ENCODE peak calls at places on chromosome 18, in ten cellular contexts. P, J, T, L, D, M, G, E, V and U are unnamed samples.

GRCh38 chr18:8801263-8801901 is 96.0 kb downstream of the MTCL1 start:
- DNase-seq in J (no peak), M (no peak), P (no peak), T (no peak), L (no peak), G (no peak), D (no peak), E (no peak), V (peak), U (no peak)

GRCh38 chr18:13309031-13309430 is 90.5 kb downstream of the LDLRAD4 start:
- DNase-seq in P (no peak), J (no peak), G (no peak), L (no peak), D (no peak), E (no peak), V (no peak), T (no peak), M (no peak), U (no peak)

GRCh38 chr18:845152-845819 is 33.2 kb upstream of the YES1 start:
- DNase-seq in D (no peak), V (peak), P (no peak), L (no peak), E (no peak), T (no peak), J (no peak), M (peak), G (no peak), U (peak)

GRCh38 chr18:37231251-37231650 is 334.3 kb downstream of the CELF4 start:
- DNase-seq in J (peak), G (no peak), E (no peak), D (no peak), P (no peak), M (no peak), V (no peak), T (no peak), L (no peak), U (no peak)

GRCh38 chr18:58893388-58894099 is 28.9 kb downstream of the ZNF532 start:
- DNase-seq in D (no peak), G (no peak), V (no peak), M (no peak), L (no peak), T (no peak), P (no peak), E (no peak), J (no peak), U (no peak)

GRCh38 chr18:22557160-22557941 is 139.6 kb upstream of the CTAGE1 start:
- DNase-seq in D (no peak), T (no peak), L (no peak), G (no peak), E (no peak), P (no peak), J (no peak), M (no peak), V (no peak), U (no peak)

GRCh38 chr18:77103991-77104521 is 28.5 kb downstream of the MBP start:
- DNase-seq in M (no peak), D (no peak), G (no peak), T (no peak), P (no peak), J (no peak), L (no peak), E (no peak), V (no peak), U (no peak)

GRCh38 chr18:27202771-27203170 is 17.7 kb upstream of the CHST9 start:
- DNase-seq in E (no peak), J (no peak), T (no peak), P (no peak), V (no peak), D (no peak), L (no peak), G (no peak), M (no peak), U (no peak)

GRCh38 chr18:37654711-37655369 is 89.2 kb upstream of the CELF4 start:
- DNase-seq in E (no peak), V (no peak), T (no peak), D (no peak), L (no peak), M (no peak), G (no peak), P (no peak), J (no peak), U (no peak)

GRCh38 chr18:3901811-3902210 is 451.8 kb downstream of the TGIF1 start:
- DNase-seq in T (no peak), E (no peak), D (no peak), G (no peak), L (no peak), J (no peak), M (no peak), P (no peak), V (no peak), U (no peak)

GRCh38 chr18:22871809-22872525 is 61.2 kb upstream of the RBBP8 start:
- DNase-seq in P (no peak), V (no peak), J (no peak), L (no peak), E (no peak), M (no peak), G (no peak), D (no peak), T (no peak), U (no peak)

GRCh38 chr18:13137939-13138821 is 80.4 kb upstream of the LDLRAD4 start:
- DNase-seq in V (peak), L (peak), D (peak), J (peak), M (peak), E (peak), P (no peak), G (no peak), T (peak), U (peak)

GRCh38 chr18:3704556-3705162 is 254.7 kb downstream of the TGIF1 start:
- DNase-seq in T (no peak), V (no peak), D (no peak), L (no peak), E (no peak), G (no peak), P (no peak), J (no peak), M (no peak), U (no peak)

GRCh38 chr18:59012815-59013677 is 126.6 kb upstream of the SEC11C start:
- DNase-seq in E (no peak), D (no peak), V (no peak), M (no peak), P (no peak), T (no peak), G (no peak), J (no peak), L (no peak), U (no peak)

GRCh38 chr18:38751897-38752296 is 1186.3 kb upstream of the CELF4 start:
- DNase-seq in E (no peak), M (no peak), J (no peak), L (no peak), P (no peak), V (no peak), T (no peak), G (no peak), D (no peak), U (no peak)

DNA sequence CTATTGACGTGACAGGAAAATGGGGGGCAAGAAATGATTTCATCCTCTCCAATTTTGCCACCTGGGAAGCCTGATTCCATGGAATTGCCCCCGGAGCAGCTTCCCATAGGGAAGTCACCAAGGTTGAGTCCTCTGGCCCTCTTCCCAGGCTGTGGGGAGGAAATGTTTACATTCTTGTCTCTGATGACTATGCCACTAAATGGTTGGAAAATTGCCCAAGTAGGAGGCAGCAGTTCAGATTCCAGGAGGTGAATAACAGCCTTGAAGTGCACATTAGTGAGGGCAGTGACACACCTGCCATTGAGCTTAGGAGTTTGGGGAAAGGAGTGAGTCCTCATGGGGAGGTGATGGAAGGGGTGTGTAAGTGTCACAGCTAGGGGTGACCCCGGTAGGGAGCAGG is 449.2 kb upstream of the DCC start:
- DNase-seq in V (peak), M (no peak), P (no peak), J (no peak), G (no peak), L (no peak), E (no peak), D (peak), T (no peak), U (no peak)
- H3K27ac ChIP-seq in V (no peak), M (no peak), P (no peak), J (no peak), G (no peak), L (peak), E (no peak), D (peak), T (no peak), U (no peak)

GRCh38 chr18:79469309-79469708 is 73.6 kb downstream of the NFATC1 start:
- DNase-seq in L (no peak), M (no peak), P (no peak), V (no peak), D (no peak), J (no peak), T (no peak), E (no peak), G (no peak), U (no peak)

GRCh38 chr18:79463424-79463960 is 67.8 kb downstream of the NFATC1 start:
- DNase-seq in V (no peak), E (no peak), G (no peak), J (no peak), T (no peak), L (no peak), P (no peak), M (no peak), D (no peak), U (no peak)

GRCh38 chr18:79467126-79467525 is 71.4 kb downstream of the NFATC1 start:
- DNase-seq in P (no peak), L (no peak), T (no peak), D (no peak), J (no peak), V (no peak), E (no peak), M (no peak), G (no peak), U (no peak)

GRCh38 chr18:79466591-79466990 is 70.9 kb downstream of the NFATC1 start:
- DNase-seq in E (no peak), T (no peak), D (no peak), L (peak), V (no peak), G (no peak), P (no peak), J (no peak), M (no peak), U (no peak)

GRCh38 chr18:79465392-79465991 is 69.8 kb downstream of the NFATC1 start:
- DNase-seq in L (peak), T (no peak), J (no peak), M (no peak), G (no peak), V (no peak), E (no peak), P (no peak), D (peak), U (no peak)
- TF ChIP-seq POLR2A in L (no peak), T (no peak), J (no peak), M (no peak), G (no peak), V (no peak), E (no peak), P (no peak), D (no peak), U (no peak)

DNA sequence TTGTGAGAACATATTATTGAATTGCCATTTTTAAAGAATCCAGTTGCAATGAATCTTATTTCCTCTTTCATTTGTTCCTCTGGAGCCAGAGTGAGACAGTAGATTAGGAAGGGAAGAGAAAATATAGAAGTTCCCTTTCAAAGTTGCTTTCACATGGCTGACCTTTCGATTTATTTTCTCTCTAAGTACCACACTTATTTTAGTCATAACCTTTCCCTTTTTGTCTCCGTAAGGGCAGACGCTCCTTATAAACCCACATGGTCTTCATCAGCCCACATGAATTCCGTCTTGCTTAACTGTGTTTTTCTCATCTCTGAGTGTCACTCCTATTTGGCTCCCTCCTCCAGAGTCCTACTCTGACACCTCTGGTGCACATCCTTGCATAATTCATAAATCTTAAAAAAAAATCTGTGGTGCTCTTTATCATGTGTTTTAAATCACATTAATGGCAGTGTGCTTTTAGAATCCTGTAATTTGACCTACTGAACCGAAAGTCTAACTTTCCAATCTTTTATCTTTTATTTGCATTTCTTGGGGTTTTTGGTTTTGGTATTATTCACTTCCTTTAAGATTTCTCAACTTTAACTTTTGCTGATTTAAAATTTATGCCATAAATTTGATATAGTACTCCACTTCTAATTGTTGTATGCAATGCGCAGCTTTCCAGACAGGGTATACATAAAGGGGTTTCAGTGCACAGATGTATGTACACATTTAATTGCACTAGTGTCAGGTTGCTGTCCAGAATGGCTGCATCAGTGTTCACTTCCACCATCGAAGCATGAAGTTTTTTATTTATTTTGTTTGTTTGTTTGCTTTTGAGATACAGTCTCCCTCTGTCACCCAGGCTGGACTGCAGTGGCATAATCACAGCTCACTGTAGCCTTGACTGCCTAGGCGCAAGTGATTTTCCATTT is 38.6 kb upstream of the ZNF396 start:
- DNase-seq in D (no peak), E (no peak), J (no peak), L (no peak), P (no peak), M (no peak), T (no peak), G (no peak), V (no peak), U (no peak)
- H3K4me3 ChIP-seq in D (no peak), E (no peak), J (no peak), L (no peak), P (no peak), M (no peak), T (no peak), G (no peak), V (no peak), U (no peak)

GRCh38 chr18:50563376-50563775 is 3.5 kb downstream of the MAPK4 start:
- DNase-seq in P (no peak), G (no peak), L (no peak), E (no peak), T (no peak), J (no peak), D (no peak), V (no peak), M (no peak), U (no peak)
- H3K27ac ChIP-seq in P (no peak), G (no peak), L (no peak), E (no peak), T (no peak), J (no peak), D (no peak), V (no peak), M (no peak), U (no peak)